ENCODE peak calls at places on chromosome 2, in five cellular contexts. G is effector memory CD4-positive, alpha-beta T cell; T is A172; N is type B pancreatic cell; D is NCI-H187 treated with DMSO at 0.1 percent for 48 hours. J is an unnamed sample.

GRCh38 chr2:36748166-36748565 is 51.7 kb downstream of the VIT start:
- DNase-seq in G (no peak), T (no peak), N (no peak), D (no peak), J (no peak)

GRCh38 chr2:164522561-164522981 is 98.7 kb downstream of the GRB14 start:
- DNase-seq in G (no peak), T (no peak), N (no peak), D (no peak), J (peak; percentile 15)

GRCh38 chr2:101344173-101344572 is 35.7 kb upstream of the RNF149 start:
- DNase-seq in G (no peak), T (no peak), N (no peak), D (no peak), J (no peak)

GRCh38 chr2:163570391-163570790 is 165.4 kb downstream of the FIGN start:
- DNase-seq in G (no peak), T (no peak), N (no peak), D (no peak), J (no peak)

GRCh38 chr2:71471276-71471675 is 17.9 kb downstream of the DYSF start:
- DNase-seq in G (no peak), T (peak; percentile 89), N (no peak), D (no peak), J (peak; percentile 72)

GRCh38 chr2:19456695-19457094 is 98.3 kb upstream of the OSR1 start:
- DNase-seq in G (no peak), T (no peak), N (no peak), D (no peak), J (no peak)

GRCh38 chr2:64405476-64406406 is 48.2 kb upstream of the LGALSL start:
- DNase-seq in G (no peak), T (no peak), N (no peak), D (no peak), J (peak; percentile 91)

GRCh38 chr2:52452201-52452600 is 1315.4 kb upstream of the CHAC2 start:
- DNase-seq in G (no peak), T (no peak), N (no peak), D (no peak), J (no peak)

GRCh38 chr2:12433641-12433990 is 283.1 kb upstream of the TRIB2 start:
- DNase-seq in G (no peak), T (no peak), N (no peak), D (no peak), J (no peak)

GRCh38 chr2:120817136-120817955 is 81.7 kb downstream of the GLI2 start:
- DNase-seq in G (no peak), T (no peak), N (no peak), D (no peak), J (no peak)

GRCh38 chr2:15359716-15360531 is 201.2 kb downstream of the NBAS start:
- DNase-seq in G (no peak), T (peak; percentile 71), N (no peak), D (no peak), J (peak; percentile 62)

GRCh38 chr2:185790361-185790760 is 51.8 kb downstream of the FSIP2 start:
- DNase-seq in G (no peak), T (no peak), N (no peak), D (no peak), J (no peak)

GRCh38 chr2:86072271-86072858 is 33.3 kb downstream of the POLR1A start:
- DNase-seq in G (no peak), T (peak; percentile 20), N (no peak), D (no peak), J (peak; percentile 33)

GRCh38 chr2:58039170-58039611 is 7.4 kb upstream of the VRK2 start:
- DNase-seq in G (no peak), T (no peak), N (no peak), D (no peak), J (peak; percentile 31)

GRCh38 chr2:189569295-189569925 is 11.2 kb downstream of the SLC40A1 start:
- DNase-seq in G (no peak), T (no peak), N (no peak), D (no peak), J (peak; percentile 16)

GRCh38 chr2:113251118-113251517 is 27.6 kb downstream of the PAX8 start:
- DNase-seq in G (no peak), T (no peak), N (no peak), D (no peak), J (no peak)

GRCh38 chr2:240465268-240465764 is 29.9 kb downstream of the GPC1 start:
- DNase-seq in G (no peak), T (no peak), N (no peak), D (no peak), J (no peak)

GRCh38 chr2:29802976-29803375 is 118.4 kb downstream of the ALK start:
- DNase-seq in G (no peak), T (no peak), N (no peak), D (no peak), J (peak; percentile 18)

GRCh38 chr2:63424329-63425078 is 163.8 kb downstream of the WDPCP start:
- DNase-seq in G (no peak), T (peak; percentile 35), N (no peak), D (no peak), J (peak; percentile 12)

GRCh38 chr2:114786901-114787300 is 344.5 kb downstream of the DPP10 start:
- DNase-seq in G (no peak), T (no peak), N (no peak), D (no peak), J (no peak)

GRCh38 chr2:212428685-212429480 is 109.7 kb downstream of the ERBB4 start:
- DNase-seq in G (no peak), T (no peak), N (no peak), D (no peak), J (no peak)

GRCh38 chr2:204145197-204146190 is 208.9 kb downstream of the ICOS start:
- DNase-seq in G (peak; percentile 48), T (peak; percentile 71), N (peak; percentile 83), D (peak; percentile 1), J (peak; percentile 72)

GRCh38 chr2:131152065-131152464 is 46.9 kb downstream of the PLEKHB2 start:
- DNase-seq in G (no peak), T (no peak), N (no peak), D (no peak), J (no peak)

GRCh38 chr2:237060518-237061312 is 25.0 kb upstream of the COPS8 start:
- DNase-seq in G (no peak), T (peak; percentile 66), N (no peak), D (peak; percentile 7), J (peak; percentile 80)

GRCh38 chr2:119119076-119119710 is 39.4 kb downstream of the C1QL2 start:
- DNase-seq in G (no peak), T (no peak), N (peak; percentile 27), D (no peak), J (no peak)